ENCODE peak calls at places on chromosomes 11 and 22, in four cellular contexts. R is gastrocnemius medialis, P is astrocyte of the spinal cord, I is lower lobe of right lung. O is an unnamed sample.

GRCh38 chr11:2128102-2128511 is 11.1 kb downstream of the IGF2 start:
- DNase-seq in R (no peak), P (no peak), I (no peak), O (no peak)

GRCh38 chr11:1073851-1074243 is 827 bp upstream of the MUC2 start:
- DNase-seq in R (no peak), P (no peak), I (no peak), O (no peak)

GRCh38 chr11:64321533-64321932 is 3.6 kb downstream of the PRDX5 start:
- DNase-seq in R (no peak), P (peak), I (peak), O (peak)

GRCh38 chr11:76661835-76662434 is 8.6 kb downstream of the LRRC32 start:
- DNase-seq in R (no peak), P (peak), I (no peak), O (no peak)

GRCh38 chr11:125994509-125994908 is 48.7 kb downstream of the VSIG10L2 start:
- DNase-seq in R (no peak), P (no peak), I (no peak), O (no peak)

GRCh38 chr22:43530864-43531201 is 119.0 kb downstream of the MPPED1 start:
- DNase-seq in R (no peak), P (no peak), I (no peak), O (no peak)

GRCh38 chr22:20777420-20778177 is 3.7 kb downstream of the SERPIND1 start:
- DNase-seq in R (peak), P (peak), I (no peak), O (peak)

GRCh38 chr11:86453290-86454030 is 78.8 kb downstream of the CCDC81 start:
- DNase-seq in R (no peak), P (no peak), I (no peak), O (no peak)

GRCh38 chr22:47022075-47022473 is 259.6 kb downstream of the TBC1D22A start:
- DNase-seq in R (no peak), P (no peak), I (no peak), O (no peak)

GRCh38 chr11:60852060-60852638 is 3.6 kb downstream of the PTGDR2 start:
- DNase-seq in R (no peak), P (no peak), I (peak), O (no peak)

GRCh38 chr11:129316781-129317180 is 58.9 kb upstream of the BARX2 start:
- DNase-seq in R (no peak), P (no peak), I (no peak), O (no peak)

GRCh38 chr11:9660886-9661285 is 3.0 kb upstream of the SWAP70 start:
- DNase-seq in R (no peak), P (no peak), I (no peak), O (no peak)

GRCh38 chr22:28222066-28222465 is 303.0 kb upstream of the PITPNB start:
- DNase-seq in R (no peak), P (no peak), I (no peak), O (no peak)

GRCh38 chr11:64007629-64008282 is 21.5 kb downstream of the OTUB1 start:
- DNase-seq in R (peak), P (no peak), I (peak), O (no peak)

GRCh38 chr22:45891996-45892621 is 84.9 kb downstream of the WNT7B start:
- DNase-seq in R (no peak), P (no peak), I (peak), O (no peak)

GRCh38 chr11:34331329-34331728 is 26.5 kb downstream of the ABTB2 start:
- DNase-seq in R (no peak), P (peak), I (no peak), O (peak)

GRCh38 chr22:19597399-19597735 is 73.2 kb upstream of the CLDN5 start:
- DNase-seq in R (no peak), P (no peak), I (no peak), O (no peak)

GRCh38 chr11:79940976-79941735 is 500.3 kb upstream of the TENM4 start:
- DNase-seq in R (no peak), P (peak), I (no peak), O (no peak)

GRCh38 chr22:44712156-44712555 is 10.2 kb downstream of the PRR5 start:
- DNase-seq in R (no peak), P (no peak), I (no peak), O (no peak)
- H3K4me3 ChIP-seq in R (no peak), P (no peak), I (no peak), O (no peak)

GRCh38 chr11:71992331-71992730 is 6.4 kb upstream of the IL18BP start:
- DNase-seq in R (no peak), P (no peak), I (no peak), O (no peak)
- H3K4me3 ChIP-seq in R (no peak), P (no peak), I (no peak), O (no peak)

GRCh38 chr11:69637601-69637955 is 3.4 kb upstream of the CCND1 start:
- DNase-seq in R (no peak), P (no peak), I (no peak), O (no peak)

GRCh38 chr11:69636870-69637600 is 3.9 kb upstream of the CCND1 start:
- DNase-seq in R (no peak), P (no peak), I (no peak), O (no peak)

GRCh38 chr11:69638941-69639681 is 1.8 kb upstream of the CCND1 start:
- DNase-seq in R (peak), P (peak), I (peak), O (peak)

GRCh38 chr11:69639843-69640242 is 1.1 kb upstream of the CCND1 start:
- DNase-seq in R (no peak), P (no peak), I (no peak), O (no peak)

GRCh38 chr11:69637956-69638871 is 2.7 kb upstream of the CCND1 start:
- DNase-seq in R (no peak), P (peak), I (peak), O (no peak)
- H3K4me3 ChIP-seq in R (peak), P (peak), I (peak), O (peak)

GRCh38 chr11:134468796-134469195 is 56.8 kb upstream of the B3GAT1 start:
- DNase-seq in R (no peak), P (no peak), I (no peak), O (no peak)
- H3K4me3 ChIP-seq in R (no peak), P (no peak), I (no peak), O (no peak)

DNA sequence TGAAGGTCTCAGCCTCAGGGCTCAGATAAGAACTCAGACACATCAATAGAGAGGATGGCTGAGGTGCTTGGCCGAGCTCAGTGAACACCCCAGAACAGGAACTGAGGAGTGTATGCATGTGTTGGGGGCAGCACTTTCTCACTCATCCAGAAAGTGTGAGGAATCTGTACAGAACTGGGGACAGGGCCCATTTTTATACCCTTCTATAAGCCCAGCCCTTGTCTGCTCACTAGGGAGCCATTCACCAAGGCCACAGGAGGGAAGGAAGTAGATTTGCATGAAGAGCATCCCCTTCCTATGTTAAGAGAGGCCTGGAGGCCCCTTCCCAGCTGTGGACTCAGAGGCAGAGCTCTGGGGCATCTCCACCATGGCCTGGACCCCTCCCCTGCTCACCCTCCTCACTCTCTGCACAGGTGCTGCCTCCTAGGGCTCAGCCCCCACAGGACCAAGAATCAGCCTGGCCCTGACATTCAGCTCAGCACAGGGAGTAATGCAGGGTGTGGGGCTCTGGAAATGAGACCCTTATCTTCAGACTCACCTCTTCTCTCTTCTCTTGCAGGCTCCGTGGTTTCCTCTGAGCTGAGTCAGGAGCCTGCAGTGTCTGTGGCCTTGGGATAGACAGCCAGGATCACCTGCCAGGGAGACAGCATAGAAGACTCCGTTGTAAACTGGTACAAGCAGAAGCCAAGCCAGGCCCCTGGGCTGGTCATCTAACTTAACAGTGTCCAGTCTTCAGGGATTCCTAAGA is 39.9 kb upstream of the GGTLC2 start:
- DNase-seq in R (no peak), P (no peak), I (no peak), O (no peak)
- H3K4me3 ChIP-seq in R (no peak), P (no peak), I (no peak), O (no peak)